ENCODE peak calls at places on chromosomes 16 and 17, in five cellular contexts. V, G, C, Q and Y are unnamed samples.

GRCh38 chr17:9211133-9211765 is 189.9 kb downstream of the NTN1 start:
- DNase-seq in V (no peak), Q (no peak), G (no peak), C (no peak), Y (no peak)

GRCh38 chr17:55495239-55495638 is 16.0 kb downstream of the SMIM36 start:
- DNase-seq in Q (no peak), V (no peak), C (no peak), G (no peak), Y (no peak)

GRCh38 chr16:57380671-57381462 is 8.6 kb downstream of the CX3CL1 start:
- DNase-seq in C (no peak), Q (no peak), G (no peak), V (no peak), Y (no peak)

GRCh38 chr17:45851464-45851863 is 6.8 kb downstream of the SPPL2C start:
- DNase-seq in C (no peak), Q (no peak), V (no peak), G (no peak), Y (no peak)

GRCh38 chr16:66549284-66550131 is at the start of gene TK2:
- DNase-seq in V (peak), Q (no peak), G (no peak), C (peak), Y (peak)

GRCh38 chr16:4339909-4340308 is 11.2 kb downstream of the PAM16 start:
- DNase-seq in C (no peak), Q (no peak), V (no peak), G (no peak), Y (no peak)

GRCh38 chr17:29566473-29567361 is at the start of gene ABHD15:
- DNase-seq in C (no peak), Q (no peak), V (peak), G (no peak), Y (peak)

GRCh38 chr16:75506567-75506966 is 11.3 kb upstream of the CHST6 start:
- DNase-seq in Q (no peak), C (no peak), G (no peak), V (no peak), Y (no peak)

GRCh38 chr16:15950167-15950854 is 895 bp downstream of the ABCC1 start:
- DNase-seq in Q (no peak), G (no peak), C (peak), V (peak), Y (no peak)

GRCh38 chr17:35789044-35789443 is 6.4 kb downstream of the MMP28 start:
- DNase-seq in Q (no peak), C (no peak), G (no peak), V (no peak), Y (no peak)

GRCh38 chr16:16973726-16974125 is 497.0 kb downstream of the XYLT1 start:
- DNase-seq in V (no peak), C (no peak), Q (no peak), G (no peak), Y (no peak)

GRCh38 chr17:11739848-11740247 is 141.6 kb downstream of the DNAH9 start:
- DNase-seq in C (no peak), V (no peak), G (no peak), Q (no peak), Y (no peak)

GRCh38 chr16:56332464-56333079 is 92.8 kb downstream of the AMFR start:
- DNase-seq in G (no peak), V (no peak), C (peak), Q (no peak), Y (no peak)

GRCh38 chr17:78258323-78259229 is 27.1 kb downstream of the TMEM235 start:
- DNase-seq in V (no peak), C (peak), G (no peak), Q (no peak), Y (no peak)

GRCh38 chr16:3188925-3189825 is 1.2 kb downstream of the OR1F1 start:
- DNase-seq in Q (no peak), C (peak), G (no peak), V (peak), Y (peak)

GRCh38 chr17:75908201-75908600 is 3.5 kb upstream of the MRPL38 start:
- DNase-seq in G (no peak), V (no peak), Q (no peak), C (no peak), Y (no peak)

GRCh38 chr17:20226814-20227482 is 217.8 kb downstream of the SPECC1 start:
- DNase-seq in G (peak), C (peak), V (peak), Q (no peak), Y (peak)

GRCh38 chr17:72118588-72119279 is 2.1 kb upstream of the SOX9 start:
- DNase-seq in C (peak), V (no peak), Q (peak), G (no peak), Y (no peak)

GRCh38 chr16:49604602-49605001 is 231.0 kb downstream of the C16orf78 start:
- DNase-seq in C (no peak), Q (no peak), G (no peak), V (no peak), Y (no peak)

GRCh38 chr17:65557349-65558310 is 3.8 kb downstream of the AXIN2 start:
- DNase-seq in G (no peak), Q (no peak), V (no peak), C (no peak), Y (no peak)

GRCh38 chr17:49443862-49444261 is 29.2 kb upstream of the PHB1 start:
- DNase-seq in Q (no peak), G (no peak), V (no peak), C (no peak), Y (no peak)

GRCh38 chr17:78745407-78746088 is 36.5 kb downstream of the CYTH1 start:
- DNase-seq in C (peak), G (no peak), Q (no peak), V (no peak), Y (no peak)

GRCh38 chr17:17757391-17757791 is 76.1 kb downstream of the RAI1 start:
- DNase-seq in C (no peak), Q (no peak), G (no peak), V (no peak), Y (no peak)

GRCh38 chr16:35639233-35640205 is 2180.1 kb downstream of the TP53TG3F start:
- DNase-seq in C (no peak), Q (no peak), V (no peak), G (no peak), Y (no peak)

GRCh38 chr17:42266918-42267766 is 9.0 kb downstream of the STAT5B start:
- DNase-seq in G (no peak), V (no peak), Q (no peak), C (peak), Y (no peak)

GRCh38 chr16:2432286-2432685 is 3.0 kb downstream of the CCNF start:
- DNase-seq in V (no peak), Q (no peak), C (no peak), G (no peak), Y (no peak)

GRCh38 chr17:77142689-77143088 is 1.9 kb downstream of the SEC14L1 start:
- DNase-seq in V (no peak), C (no peak), Q (no peak), G (no peak), Y (no peak)

GRCh38 chr17:8867361-8867981 is at the start of gene PIK3R6:
- DNase-seq in G (no peak), V (no peak), C (no peak), Q (no peak), Y (no peak)

GRCh38 chr17:45222273-45222993 is 748 bp downstream of the FMNL1 start:
- DNase-seq in V (peak), C (peak), G (no peak), Q (no peak), Y (no peak)

DNA sequence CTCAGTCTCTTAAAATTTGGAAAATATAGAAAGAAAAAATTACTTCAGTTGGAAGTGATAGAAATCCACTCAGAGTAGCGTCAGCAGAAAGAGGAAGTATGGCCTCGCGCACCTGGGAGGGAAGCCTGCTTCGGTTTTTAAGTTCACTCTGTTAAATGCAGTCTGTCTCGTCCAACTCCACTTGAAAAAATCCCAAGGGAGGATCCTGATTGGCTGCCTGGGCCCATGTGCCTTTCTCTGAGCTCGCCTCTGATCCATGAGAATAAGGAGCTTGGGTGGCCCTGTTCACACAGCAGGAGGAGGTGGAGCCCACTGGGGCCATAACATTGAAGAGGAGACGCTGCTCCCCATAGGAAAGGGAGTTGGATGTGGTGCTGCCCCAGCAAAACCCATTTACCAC is 40.7 kb downstream of the DNAJA2 start:
- DNase-seq in Q (no peak), V (no peak), C (peak), G (peak), Y (no peak)
- TF ChIP-seq TAF1 in Q (no peak), V (no peak), C (no peak), G (no peak), Y (no peak)

DNA sequence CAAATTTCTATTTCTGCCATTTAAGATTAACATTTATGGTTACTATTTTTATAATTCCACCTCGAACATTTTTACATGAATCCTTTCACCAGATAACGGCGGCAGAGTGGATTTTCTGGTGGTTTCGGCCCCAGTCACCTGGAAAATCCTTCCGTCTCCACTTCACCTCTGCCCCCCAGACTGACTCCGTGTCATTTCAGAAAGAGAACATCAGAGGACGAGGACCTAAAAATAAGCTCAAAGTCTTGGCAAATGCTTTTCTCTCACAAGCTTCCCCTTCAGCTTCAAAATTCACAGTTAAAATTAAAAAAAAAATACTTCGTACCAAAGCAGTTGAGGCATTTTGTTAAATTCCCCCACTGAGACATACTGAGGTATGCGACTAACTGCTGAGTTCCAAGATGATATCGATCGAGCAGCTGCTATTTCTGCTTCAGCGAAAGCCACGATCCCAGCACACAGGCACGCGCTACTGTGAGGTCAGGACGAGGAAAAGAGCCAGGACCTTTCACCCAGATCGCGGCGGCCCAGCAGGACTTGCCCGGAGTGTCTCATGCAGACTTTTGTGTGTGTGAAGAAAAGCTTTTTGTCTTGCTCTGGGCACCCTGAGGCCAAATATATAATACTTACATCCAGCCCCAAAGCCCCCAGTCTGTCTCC is 36.8 kb downstream of the ASPA start:
- DNase-seq in C (peak), G (no peak), V (no peak), Q (no peak), Y (no peak)
- TF ChIP-seq POLR2AphosphoS5 in C (no peak), G (no peak), V (no peak), Q (no peak), Y (no peak)

GRCh38 chr16:30950516-30951073 is 1.7 kb downstream of the ORAI3 start:
- DNase-seq in G (no peak), V (no peak), C (no peak), Q (no peak), Y (no peak)

GRCh38 chr16:30948087-30948955 is 547 bp upstream of the ORAI3 start:
- DNase-seq in G (peak), Q (no peak), V (no peak), C (peak), Y (peak)

GRCh38 chr16:30951193-30951592 is 2.3 kb downstream of the ORAI3 start:
- DNase-seq in V (no peak), C (no peak), G (no peak), Q (no peak), Y (no peak)

GRCh38 chr16:30948956-30949654 is at the start of gene ORAI3:
- DNase-seq in G (no peak), V (peak), C (peak), Q (no peak), Y (peak)

DNA sequence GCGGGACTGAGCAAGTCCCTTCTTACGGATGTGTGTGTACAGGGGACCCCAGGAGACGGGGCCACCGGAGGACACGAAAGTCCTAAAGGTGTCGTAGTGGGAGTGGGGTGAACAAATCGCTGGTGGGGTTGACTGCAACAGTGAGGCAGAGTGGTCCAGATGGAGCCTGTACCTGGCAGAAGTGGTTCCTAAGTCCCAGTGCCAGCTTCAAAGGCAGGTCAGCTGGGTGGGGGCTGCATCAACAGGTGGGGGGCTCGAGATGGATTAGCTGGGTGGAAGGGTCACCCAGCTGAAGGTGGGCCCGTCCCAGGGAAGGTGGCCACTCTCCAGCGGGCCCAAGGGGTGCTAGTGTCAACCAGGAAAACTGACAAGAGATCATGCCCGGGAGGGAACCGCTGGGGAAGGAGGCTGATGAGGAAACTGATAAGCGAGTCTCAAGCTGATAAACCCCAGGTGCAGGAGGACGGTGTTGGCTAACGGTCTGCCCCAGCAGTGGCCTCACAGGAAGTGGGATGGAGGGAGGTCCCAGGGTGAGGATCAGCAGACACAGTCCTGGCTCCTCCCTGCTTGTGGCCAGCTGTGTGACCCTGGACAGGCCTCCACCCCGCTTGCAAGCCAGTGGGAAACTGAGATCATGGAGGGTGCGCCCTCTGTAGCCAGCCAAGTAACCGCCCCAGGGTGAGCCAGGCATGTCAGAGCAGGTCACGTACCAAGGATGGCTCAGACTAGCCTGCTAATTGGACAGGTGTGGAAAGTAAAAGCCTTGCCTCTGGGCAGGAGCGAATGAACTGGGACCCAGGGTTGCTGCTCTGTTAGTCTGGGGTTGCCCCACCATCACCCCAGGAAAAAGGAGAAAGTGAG is 1.0 kb downstream of the ORAI3 start:
- DNase-seq in Q (peak), G (no peak), C (peak), V (no peak), Y (no peak)
- TF ChIP-seq POLR2A in Q (peak), G (no peak), C (peak), V (peak), Y (peak)

GRCh38 chr16:8849411-8850011 is 19.3 kb downstream of the CARHSP1 start:
- DNase-seq in G (no peak), C (no peak), Q (no peak), V (no peak), Y (peak)

GRCh38 chr16:8848231-8848938 is 20.4 kb downstream of the CARHSP1 start:
- DNase-seq in V (no peak), Q (no peak), G (no peak), C (no peak), Y (no peak)

GRCh38 chr16:8850279-8850885 is 18.4 kb downstream of the CARHSP1 start:
- DNase-seq in V (no peak), G (no peak), Q (no peak), C (no peak), Y (peak)

GRCh38 chr16:8847623-8848022 is 21.2 kb downstream of the CARHSP1 start:
- DNase-seq in G (no peak), Q (no peak), V (no peak), C (no peak), Y (no peak)

GRCh38 chr16:8848939-8849391 is 19.8 kb downstream of the CARHSP1 start:
- DNase-seq in G (no peak), Q (no peak), C (no peak), V (no peak), Y (peak)
- TF ChIP-seq TAF1 in G (no peak), Q (no peak), C (no peak), V (no peak), Y (no peak)

DNA sequence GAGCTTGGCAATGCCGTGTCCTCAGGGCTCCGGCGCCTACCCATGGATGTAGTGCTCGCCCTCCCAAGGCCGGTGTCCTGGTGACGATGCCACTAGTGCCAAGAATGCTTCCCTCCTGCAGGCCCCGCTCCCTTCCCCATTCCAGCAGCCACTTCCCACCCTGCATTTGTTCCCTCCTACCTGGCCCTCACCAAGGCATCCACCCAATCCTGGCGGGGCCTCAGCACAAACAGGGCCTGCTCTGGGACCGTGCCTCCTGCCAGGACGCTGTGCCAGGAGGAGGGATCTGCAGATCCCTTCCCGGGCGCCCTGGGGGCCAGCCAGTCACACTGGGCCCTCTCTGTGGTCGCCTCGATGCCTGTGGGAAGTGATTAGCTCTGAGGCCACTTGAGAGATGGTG is 25.1 kb downstream of the ABR start:
- DNase-seq in G (no peak), V (no peak), C (no peak), Q (no peak), Y (no peak)
- TF ChIP-seq POLR2AphosphoS5 in G (no peak), V (no peak), C (no peak), Q (no peak), Y (no peak)

GRCh38 chr17:59892251-59892848 is 393 bp downstream of the TUBD1 start:
- DNase-seq in C (no peak), G (no peak), V (peak), Q (no peak), Y (no peak)
- TF ChIP-seq POLR2A in C (no peak), G (no peak), V (no peak), Q (no peak), Y (peak)

GRCh38 chr17:81638683-81639082 is 1.7 kb downstream of the TSPAN10 start:
- DNase-seq in Q (no peak), G (no peak), C (no peak), V (no peak), Y (no peak)

GRCh38 chr17:81644496-81644895 is 7.5 kb downstream of the TSPAN10 start:
- DNase-seq in G (no peak), Q (no peak), V (no peak), C (no peak), Y (no peak)

GRCh38 chr17:81640011-81640410 is 3.0 kb downstream of the TSPAN10 start:
- DNase-seq in C (no peak), G (no peak), Q (no peak), V (no peak), Y (no peak)

GRCh38 chr17:81644976-81645952 is 8.3 kb downstream of the TSPAN10 start:
- DNase-seq in G (no peak), Q (no peak), V (no peak), C (no peak), Y (no peak)

GRCh38 chr17:81641825-81642489 is 5.0 kb downstream of the TSPAN10 start:
- DNase-seq in C (no peak), V (no peak), Q (no peak), G (no peak), Y (no peak)
- TF ChIP-seq TAF1 in C (no peak), V (no peak), Q (no peak), G (no peak), Y (no peak)

GRCh38 chr16:85750827-85751641 is at the start of gene C16orf74:
- DNase-seq in Q (no peak), C (peak), V (peak), G (no peak), Y (peak)

GRCh38 chr16:85750021-85750826 is 672 bp downstream of the C16orf74 start:
- DNase-seq in C (no peak), G (no peak), V (no peak), Q (no peak), Y (no peak)

GRCh38 chr16:85752511-85753420 is 1.9 kb upstream of the C16orf74 start:
- DNase-seq in C (peak), V (no peak), Q (no peak), G (no peak), Y (no peak)

GRCh38 chr16:85753559-85753958 is 2.7 kb upstream of the C16orf74 start:
- DNase-seq in Q (no peak), V (no peak), C (no peak), G (no peak), Y (no peak)

GRCh38 chr16:85751665-85752501 is 987 bp upstream of the C16orf74 start:
- DNase-seq in G (peak), V (no peak), Q (no peak), C (no peak), Y (no peak)
- TF ChIP-seq POLR2AphosphoS5 in G (no peak), V (no peak), Q (no peak), C (no peak), Y (no peak)

DNA sequence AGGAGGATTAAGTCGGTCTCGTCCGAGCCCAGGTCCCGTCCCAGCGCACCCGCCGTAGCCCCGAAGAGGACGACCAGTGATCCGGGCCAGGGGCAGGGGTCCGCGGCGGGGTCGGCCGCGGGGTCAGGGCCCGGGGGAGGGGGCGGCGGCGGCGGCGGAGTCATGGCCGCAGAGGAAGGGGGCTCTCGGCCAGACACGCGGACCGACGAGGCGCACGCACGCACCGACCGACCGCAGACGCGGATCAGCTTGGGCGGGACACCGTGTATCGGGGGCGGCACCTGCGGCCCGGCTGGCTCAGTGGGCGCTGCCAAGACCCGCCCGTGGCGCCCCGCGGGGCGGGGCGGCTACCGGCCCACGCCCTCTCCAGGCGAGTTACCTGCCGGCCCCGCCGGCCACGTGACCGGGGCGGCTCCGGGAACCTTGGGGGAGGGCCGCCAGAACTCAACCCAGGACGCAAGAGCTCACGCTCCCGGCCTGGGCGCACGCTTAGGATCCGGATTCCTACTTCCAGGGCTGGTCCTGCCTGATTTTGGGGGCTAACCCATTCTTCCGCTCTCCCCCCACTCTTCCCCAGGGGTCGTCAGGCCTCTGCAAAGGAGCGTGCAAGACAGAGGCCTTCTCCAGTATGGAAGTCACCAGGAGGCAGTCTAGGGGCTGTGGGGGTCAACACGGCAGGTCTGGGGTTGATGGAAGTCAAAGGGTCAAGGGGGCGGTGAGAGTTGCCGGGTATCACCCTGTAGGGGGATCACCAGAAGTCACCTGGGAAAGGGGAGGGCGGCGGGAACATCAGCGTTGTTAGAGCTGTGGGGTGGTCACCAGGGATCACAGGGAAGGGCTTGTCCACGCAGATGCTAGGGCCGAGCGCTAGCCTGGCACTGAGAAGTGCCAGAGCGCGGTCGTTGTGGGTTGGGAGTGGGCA is at the start of gene ESRP2:
- DNase-seq in Q (no peak), C (no peak), V (no peak), G (peak), Y (peak)
- TF ChIP-seq POLR2A in Q (no peak), C (no peak), V (no peak), G (peak), Y (no peak)